ENCODE peak calls at places on chromosomes 12 and 14, in six cellular contexts. One of them, this sample, is unnamed.

GRCh38 chr14:52950410-52950897 is 396 bp downstream of the FERMT2 start:
- DNase-seq in iPS DF 6.9: no peak
- DNase-seq in lower lobe of right lung: peak; percentile 56
- DNase-seq in thyroid gland: peak; percentile 70
- DNase-seq in stomach: peak; percentile 35
- DNase-seq in heart left ventricle: peak; percentile 76
- DNase-seq in this sample: peak; percentile 1

GRCh38 chr14:67485501-67486095 is 2.9 kb downstream of the TMEM229B start:
- DNase-seq in iPS DF 6.9: no peak
- DNase-seq in lower lobe of right lung: no peak
- DNase-seq in thyroid gland: no peak
- DNase-seq in stomach: no peak
- DNase-seq in heart left ventricle: no peak
- DNase-seq in this sample: no peak

GRCh38 chr12:119036878-119037493 is 55.6 kb downstream of the SRRM4 start:
- DNase-seq in iPS DF 6.9: no peak
- DNase-seq in lower lobe of right lung: no peak
- DNase-seq in thyroid gland: peak; percentile 4
- DNase-seq in stomach: peak; percentile 31
- DNase-seq in heart left ventricle: no peak
- DNase-seq in this sample: no peak

GRCh38 chr14:58280954-58281787 is 17.2 kb upstream of the ARID4A start:
- DNase-seq in iPS DF 6.9: no peak
- DNase-seq in lower lobe of right lung: no peak
- DNase-seq in thyroid gland: peak; percentile 19
- DNase-seq in stomach: no peak
- DNase-seq in heart left ventricle: peak; percentile 33
- DNase-seq in this sample: no peak

GRCh38 chr12:84161296-84161695 is 751.3 kb downstream of the SLC6A15 start:
- DNase-seq in iPS DF 6.9: no peak
- DNase-seq in lower lobe of right lung: no peak
- DNase-seq in thyroid gland: no peak
- DNase-seq in stomach: no peak
- DNase-seq in heart left ventricle: no peak
- DNase-seq in this sample: no peak

GRCh38 chr14:37515761-37516160 is 79.3 kb downstream of the FOXA1 start:
- DNase-seq in iPS DF 6.9: no peak
- DNase-seq in lower lobe of right lung: no peak
- DNase-seq in thyroid gland: no peak
- DNase-seq in stomach: no peak
- DNase-seq in heart left ventricle: no peak
- DNase-seq in this sample: no peak

GRCh38 chr12:122150127-122150681 is 23.8 kb downstream of the IL31 start:
- DNase-seq in iPS DF 6.9: no peak
- DNase-seq in lower lobe of right lung: no peak
- DNase-seq in thyroid gland: no peak
- DNase-seq in stomach: no peak
- DNase-seq in heart left ventricle: no peak
- DNase-seq in this sample: no peak

GRCh38 chr12:45613855-45614254 is 115.7 kb upstream of the ARID2 start:
- DNase-seq in iPS DF 6.9: no peak
- DNase-seq in lower lobe of right lung: no peak
- DNase-seq in thyroid gland: no peak
- DNase-seq in stomach: no peak
- DNase-seq in heart left ventricle: no peak
- DNase-seq in this sample: no peak

GRCh38 chr12:79156846-79157463 is 292.4 kb downstream of the SYT1 start:
- DNase-seq in iPS DF 6.9: no peak
- DNase-seq in lower lobe of right lung: no peak
- DNase-seq in thyroid gland: no peak
- DNase-seq in stomach: no peak
- DNase-seq in heart left ventricle: no peak
- DNase-seq in this sample: no peak

GRCh38 chr14:50303744-50304471 is 8.1 kb downstream of the L2HGDH start:
- DNase-seq in iPS DF 6.9: no peak
- DNase-seq in lower lobe of right lung: peak; percentile 72
- DNase-seq in thyroid gland: peak; percentile 75
- DNase-seq in stomach: peak; percentile 73
- DNase-seq in heart left ventricle: peak; percentile 25
- DNase-seq in this sample: no peak

DNA sequence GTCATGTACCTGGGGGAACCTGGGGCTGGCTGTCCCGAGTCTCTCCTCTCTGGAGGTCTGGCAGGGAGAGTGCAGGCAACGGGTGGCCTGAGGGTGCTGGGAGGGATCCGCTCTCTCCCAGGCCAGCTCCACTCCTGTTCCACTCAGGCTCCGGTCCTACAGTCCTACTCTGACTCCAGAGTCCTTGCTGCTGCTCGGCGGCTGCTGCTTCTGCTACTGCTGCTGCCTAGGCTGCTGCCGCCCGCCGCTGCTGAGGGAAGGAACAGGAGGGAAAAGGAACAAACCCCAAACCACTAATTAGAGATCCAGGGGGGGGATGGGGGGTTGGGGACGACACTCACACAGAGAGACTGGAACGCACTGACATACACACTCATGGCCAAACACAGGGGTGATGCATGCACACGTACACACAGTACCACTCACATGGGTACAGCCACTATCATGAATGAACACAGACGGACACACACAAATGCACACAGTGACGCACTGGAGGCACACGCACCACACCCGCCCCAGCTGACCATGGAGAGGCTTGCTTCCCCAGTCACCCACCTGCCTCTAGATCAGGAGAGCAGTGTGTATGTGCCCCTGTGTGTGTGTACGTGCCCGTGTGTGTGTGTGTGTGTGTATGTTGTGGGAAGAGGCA is at the start of gene SP7:
- DNase-seq in iPS DF 6.9: no peak
- DNase-seq in lower lobe of right lung: no peak
- DNase-seq in thyroid gland: no peak
- DNase-seq in stomach: no peak
- DNase-seq in heart left ventricle: no peak
- DNase-seq in this sample: no peak
- H3K4me3 ChIP-seq in iPS DF 6.9: no peak within 1 kb of the TSS
- H3K4me3 ChIP-seq in lower lobe of right lung: no peak within 1 kb of the TSS
- H3K4me3 ChIP-seq in thyroid gland: no peak within 1 kb of the TSS
- H3K4me3 ChIP-seq in stomach: no peak within 1 kb of the TSS
- H3K4me3 ChIP-seq in heart left ventricle: no peak within 1 kb of the TSS
- H3K4me3 ChIP-seq in this sample: no peak within 1 kb of the TSS

GRCh38 chr14:22190411-22191191 is 398.4 kb downstream of the DAD1 start:
- DNase-seq in iPS DF 6.9: no peak
- DNase-seq in lower lobe of right lung: no peak
- DNase-seq in thyroid gland: no peak
- DNase-seq in stomach: no peak
- DNase-seq in heart left ventricle: no peak
- DNase-seq in this sample: no peak
- H3K27ac ChIP-seq in iPS DF 6.9: no peak overlapping the region
- H3K27ac ChIP-seq in lower lobe of right lung: no peak overlapping the region
- H3K27ac ChIP-seq in thyroid gland: no peak overlapping the region
- H3K27ac ChIP-seq in stomach: no peak overlapping the region
- H3K27ac ChIP-seq in heart left ventricle: no peak overlapping the region
- H3K27ac ChIP-seq in this sample: no peak overlapping the region

DNA sequence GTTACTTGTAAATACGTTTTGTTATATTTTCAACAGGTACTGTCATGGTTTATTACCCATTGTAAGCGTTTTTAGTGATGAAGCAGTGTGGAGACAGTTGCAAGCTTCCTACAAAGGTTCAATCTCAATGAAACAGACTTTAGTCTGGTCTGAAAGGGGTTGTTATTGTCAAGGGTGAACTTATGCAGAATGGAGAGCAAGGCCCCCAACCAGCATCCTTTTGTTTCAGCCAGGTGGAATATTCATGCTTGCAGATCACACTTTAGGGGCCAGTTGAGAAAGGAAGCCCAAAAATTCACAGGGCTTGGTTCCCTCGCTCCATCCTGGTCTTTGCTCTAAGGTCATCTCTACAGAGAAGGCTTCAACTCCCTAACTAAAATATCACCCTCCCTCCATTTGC is 103.7 kb downstream of the PRICKLE1 start:
- DNase-seq in iPS DF 6.9: peak; percentile 83
- DNase-seq in lower lobe of right lung: no peak
- DNase-seq in thyroid gland: no peak
- DNase-seq in stomach: no peak
- DNase-seq in heart left ventricle: no peak
- DNase-seq in this sample: no peak
- H3K4me3 ChIP-seq in iPS DF 6.9: no peak overlapping the region
- H3K4me3 ChIP-seq in lower lobe of right lung: no peak overlapping the region
- H3K4me3 ChIP-seq in thyroid gland: no peak overlapping the region
- H3K4me3 ChIP-seq in stomach: no peak overlapping the region
- H3K4me3 ChIP-seq in heart left ventricle: no peak overlapping the region
- H3K4me3 ChIP-seq in this sample: no peak overlapping the region

GRCh38 chr12:91364591-91365184 is 182.1 kb upstream of the DCN start:
- DNase-seq in iPS DF 6.9: no peak
- DNase-seq in lower lobe of right lung: no peak
- DNase-seq in thyroid gland: no peak
- DNase-seq in stomach: no peak
- DNase-seq in heart left ventricle: no peak
- DNase-seq in this sample: no peak
- H3K27ac ChIP-seq in iPS DF 6.9: no peak overlapping the region
- H3K27ac ChIP-seq in lower lobe of right lung: no peak overlapping the region
- H3K27ac ChIP-seq in thyroid gland: no peak overlapping the region
- H3K27ac ChIP-seq in stomach: no peak overlapping the region
- H3K27ac ChIP-seq in heart left ventricle: no peak overlapping the region
- H3K27ac ChIP-seq in this sample: no peak overlapping the region

GRCh38 chr12:109462868-109463692 is 14.0 kb downstream of the KCTD10 start:
- DNase-seq in iPS DF 6.9: no peak
- DNase-seq in lower lobe of right lung: peak; percentile 78
- DNase-seq in thyroid gland: peak; percentile 91
- DNase-seq in stomach: peak; percentile 64
- DNase-seq in heart left ventricle: peak; percentile 90
- DNase-seq in this sample: no peak
- H3K4me3 ChIP-seq in iPS DF 6.9: no peak overlapping the region
- H3K4me3 ChIP-seq in lower lobe of right lung: peak overlapping the region; percentile 22
- H3K4me3 ChIP-seq in thyroid gland: no peak overlapping the region
- H3K4me3 ChIP-seq in stomach: peak overlapping the region; percentile 8
- H3K4me3 ChIP-seq in heart left ventricle: peak overlapping the region; percentile 34
- H3K4me3 ChIP-seq in this sample: no peak overlapping the region

GRCh38 chr14:68843471-68844209 is 50.8 kb upstream of the ZFP36L1 start:
- DNase-seq in iPS DF 6.9: no peak
- DNase-seq in lower lobe of right lung: peak; percentile 85
- DNase-seq in thyroid gland: peak; percentile 74
- DNase-seq in stomach: peak; percentile 88
- DNase-seq in heart left ventricle: peak; percentile 77
- DNase-seq in this sample: peak; percentile 61

GRCh38 chr14:68846466-68846865 is 53.6 kb upstream of the ZFP36L1 start:
- DNase-seq in iPS DF 6.9: no peak
- DNase-seq in lower lobe of right lung: no peak
- DNase-seq in thyroid gland: no peak
- DNase-seq in stomach: no peak
- DNase-seq in heart left ventricle: no peak
- DNase-seq in this sample: no peak

GRCh38 chr14:68841030-68841809 is 48.4 kb upstream of the ZFP36L1 start:
- DNase-seq in iPS DF 6.9: no peak
- DNase-seq in lower lobe of right lung: no peak
- DNase-seq in thyroid gland: no peak
- DNase-seq in stomach: no peak
- DNase-seq in heart left ventricle: no peak
- DNase-seq in this sample: no peak

GRCh38 chr14:68842298-68842697 is 49.4 kb upstream of the ZFP36L1 start:
- DNase-seq in iPS DF 6.9: no peak
- DNase-seq in lower lobe of right lung: no peak
- DNase-seq in thyroid gland: peak; percentile 87
- DNase-seq in stomach: no peak
- DNase-seq in heart left ventricle: no peak
- DNase-seq in this sample: no peak

GRCh38 chr14:68844210-68844545 is 51.3 kb upstream of the ZFP36L1 start:
- DNase-seq in iPS DF 6.9: no peak
- DNase-seq in lower lobe of right lung: no peak
- DNase-seq in thyroid gland: no peak
- DNase-seq in stomach: no peak
- DNase-seq in heart left ventricle: no peak
- DNase-seq in this sample: no peak
- H3K27ac ChIP-seq in iPS DF 6.9: no peak overlapping the region
- H3K27ac ChIP-seq in lower lobe of right lung: no peak overlapping the region
- H3K27ac ChIP-seq in thyroid gland: no peak overlapping the region
- H3K27ac ChIP-seq in stomach: no peak overlapping the region
- H3K27ac ChIP-seq in heart left ventricle: no peak overlapping the region
- H3K27ac ChIP-seq in this sample: no peak overlapping the region

DNA sequence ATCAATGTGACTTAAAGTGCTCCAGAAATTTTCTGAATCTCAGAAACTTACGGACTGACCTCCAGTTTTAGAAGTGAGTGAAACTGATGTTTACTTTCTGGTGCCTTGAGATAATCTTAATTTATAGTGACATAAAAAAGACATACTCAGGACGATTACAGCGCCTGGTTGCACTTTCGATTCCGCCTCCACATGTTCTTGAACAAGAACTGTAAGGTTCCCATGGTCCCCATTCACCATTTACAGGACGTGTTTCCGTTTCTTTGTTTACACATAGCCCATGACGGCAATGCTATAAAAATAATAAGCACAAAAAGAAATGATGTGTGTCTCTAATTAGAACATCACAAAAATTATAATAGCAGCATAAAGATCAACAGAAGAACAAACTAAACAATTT is 98.2 kb downstream of the ADAMTS20 start:
- DNase-seq in iPS DF 6.9: no peak
- DNase-seq in lower lobe of right lung: no peak
- DNase-seq in thyroid gland: no peak
- DNase-seq in stomach: no peak
- DNase-seq in heart left ventricle: no peak
- DNase-seq in this sample: no peak
- H3K4me3 ChIP-seq in iPS DF 6.9: no peak overlapping the region
- H3K4me3 ChIP-seq in lower lobe of right lung: no peak overlapping the region
- H3K4me3 ChIP-seq in thyroid gland: no peak overlapping the region
- H3K4me3 ChIP-seq in stomach: no peak overlapping the region
- H3K4me3 ChIP-seq in heart left ventricle: no peak overlapping the region
- H3K4me3 ChIP-seq in this sample: no peak overlapping the region

This sample was measured in effector memory CD4-positive, alpha-beta T cell.